ENCODE peak calls at places on chromosomes 5 and 9, in nine cellular contexts. F is AG04450, T is heart right ventricle, E is body of pancreas, I is thoracic aorta, V is brain microvascular endothelial cell, N is fibroblast of mammary gland, Y is lower leg skin, P is left lung. Q is an unnamed sample.

GRCh38 chr5:14706615-14707021 is 42.1 kb downstream of the OTULIN start:
- DNase-seq in P (no peak), N (peak; percentile 79), I (no peak), Y (no peak), E (no peak), V (peak; percentile 27), F (no peak), T (no peak), Q (no peak)

GRCh38 chr5:170302729-170303501 is 5.3 kb upstream of the LCP2 start:
- DNase-seq in P (peak; percentile 78), V (no peak), T (peak; percentile 62), I (no peak), N (no peak), Y (no peak), F (no peak), E (no peak), Q (no peak)

GRCh38 chr9:91178281-91179236 is 183.2 kb downstream of the AUH start:
- DNase-seq in P (no peak), T (no peak), Y (no peak), N (no peak), E (no peak), V (no peak), I (no peak), F (no peak), Q (no peak)

GRCh38 chr9:97575673-97576048 is 57.5 kb downstream of the TSTD2 start:
- DNase-seq in P (no peak), E (no peak), N (no peak), T (no peak), Y (no peak), F (no peak), V (no peak), I (no peak), Q (no peak)

GRCh38 chr9:37062331-37062730 is 28.3 kb upstream of the PAX5 start:
- DNase-seq in F (no peak), E (no peak), T (no peak), I (no peak), V (no peak), Y (no peak), N (no peak), P (no peak), Q (no peak)

GRCh38 chr5:148697177-148697820 is 43.0 kb upstream of the HTR4 start:
- DNase-seq in V (peak; percentile 22), F (peak; percentile 2), N (peak; percentile 65), I (peak; percentile 9), E (no peak), T (no peak), Y (no peak), P (no peak), Q (no peak)

GRCh38 chr9:74281674-74282073 is 215.5 kb upstream of the RORB start:
- DNase-seq in E (no peak), N (no peak), I (no peak), F (no peak), P (no peak), V (no peak), Y (no peak), T (no peak), Q (no peak)

GRCh38 chr5:162512935-162513575 is 445.5 kb downstream of the GABRG2 start:
- DNase-seq in T (no peak), N (no peak), P (no peak), I (no peak), V (no peak), E (no peak), Y (no peak), F (no peak), Q (no peak)

GRCh38 chr5:171863928-171864327 is 78.3 kb downstream of the SMIM23 start:
- DNase-seq in P (no peak), V (peak; percentile 89), F (peak; percentile 52), N (peak; percentile 88), E (no peak), Y (no peak), T (no peak), I (no peak), Q (peak; percentile 68)

GRCh38 chr5:139810341-139811075 is 14.9 kb downstream of the PSD2 start:
- DNase-seq in N (no peak), V (no peak), I (no peak), T (no peak), Y (no peak), E (no peak), F (no peak), P (no peak), Q (no peak)

GRCh38 chr5:124751031-124751430 is 4.6 kb upstream of the ZNF608 start:
- DNase-seq in Y (no peak), P (no peak), I (no peak), V (no peak), E (no peak), T (no peak), N (no peak), F (no peak), Q (no peak)

GRCh38 chr9:77038281-77039036 is 19.0 kb downstream of the FOXB2 start:
- DNase-seq in V (no peak), T (no peak), E (no peak), F (no peak), P (no peak), N (no peak), Y (no peak), I (no peak), Q (no peak)

GRCh38 chr5:158641016-158641415 is 458.7 kb downstream of the EBF1 start:
- DNase-seq in I (no peak), V (no peak), Y (no peak), F (no peak), N (peak; percentile 26), E (no peak), P (no peak), T (no peak), Q (no peak)

GRCh38 chr5:129172561-129172960 is 78.0 kb downstream of the ISOC1 start:
- DNase-seq in T (no peak), Y (no peak), P (no peak), N (peak; percentile 36), I (no peak), V (no peak), F (no peak), E (no peak), Q (no peak)

GRCh38 chr5:179417696-179418095 is 72.4 kb upstream of the ADAMTS2 start:
- DNase-seq in F (no peak), N (no peak), T (no peak), P (no peak), Y (no peak), I (no peak), E (no peak), V (no peak), Q (no peak)

GRCh38 chr5:23053846-23054245 is 200.7 kb upstream of the CDH12 start:
- DNase-seq in E (no peak), I (no peak), F (no peak), T (no peak), V (no peak), P (no peak), Y (no peak), N (no peak), Q (no peak)

GRCh38 chr5:174501461-174502069 is 222.8 kb upstream of the MSX2 start:
- DNase-seq in P (no peak), I (no peak), E (peak; percentile 32), V (no peak), F (no peak), N (peak; percentile 45), T (no peak), Y (no peak), Q (no peak)

GRCh38 chr9:77997611-77998349 is 33.8 kb downstream of the GNAQ start:
- DNase-seq in F (no peak), V (no peak), E (no peak), T (no peak), N (no peak), I (no peak), P (no peak), Y (peak; percentile 26), Q (no peak)

GRCh38 chr5:145833616-145834200 is 1.4 kb downstream of the PRELID2 start:
- DNase-seq in F (no peak), I (no peak), T (no peak), P (no peak), Y (no peak), E (no peak), N (no peak), V (no peak), Q (no peak)

GRCh38 chr5:145835839-145836222 is 689 bp upstream of the PRELID2 start:
- DNase-seq in V (no peak), T (no peak), E (no peak), F (no peak), P (no peak), N (no peak), I (no peak), Y (no peak), Q (no peak)

GRCh38 chr5:145838276-145838675 is 3.1 kb upstream of the PRELID2 start:
- DNase-seq in E (peak; percentile 81), T (no peak), F (no peak), V (no peak), N (no peak), P (no peak), Y (no peak), I (no peak), Q (no peak)

GRCh38 chr5:145834554-145834916 is 607 bp downstream of the PRELID2 start:
- DNase-seq in T (no peak), V (no peak), F (no peak), P (no peak), I (no peak), N (peak; percentile 36), Y (no peak), E (no peak), Q (no peak)

GRCh38 chr5:145834917-145835838 is at the start of gene PRELID2:
- DNase-seq in V (peak; percentile 84), F (peak; percentile 61), N (peak; percentile 85), P (peak; percentile 89), I (peak; percentile 56), E (peak; percentile 93), Y (peak; percentile 87), T (peak; percentile 91), Q (peak; percentile 60)
- TF ChIP-seq CTCF in V (no peak), F (no peak), N (no peak), P (no peak), I (no peak), E (no peak), Y (no peak), T (no peak), Q (no peak)

GRCh38 chr5:168917947-168918600 is 338.9 kb upstream of the PANK3 start:
- DNase-seq in P (no peak), N (no peak), E (no peak), V (no peak), I (no peak), Y (no peak), F (no peak), T (no peak), Q (no peak)
- H3K4me3 ChIP-seq in P (no peak overlapping the region), N (no peak overlapping the region), E (no peak overlapping the region), V (no peak overlapping the region), I (no peak overlapping the region), Y (no peak overlapping the region), F (no peak overlapping the region), T (no peak overlapping the region), Q (no peak overlapping the region)

GRCh38 chr5:44809215-44809955 is 638 bp downstream of the MRPS30 start:
- DNase-seq in E (peak; percentile 35), N (peak; percentile 75), V (peak; percentile 58), I (no peak), F (no peak), T (peak; percentile 19), P (peak; percentile 60), Y (peak; percentile 18), Q (peak; percentile 23)
- TF ChIP-seq CTCF in E (no peak), N (no peak), V (no peak), I (no peak), F (no peak), T (no peak), P (no peak), Y (no peak), Q (no peak)

DNA sequence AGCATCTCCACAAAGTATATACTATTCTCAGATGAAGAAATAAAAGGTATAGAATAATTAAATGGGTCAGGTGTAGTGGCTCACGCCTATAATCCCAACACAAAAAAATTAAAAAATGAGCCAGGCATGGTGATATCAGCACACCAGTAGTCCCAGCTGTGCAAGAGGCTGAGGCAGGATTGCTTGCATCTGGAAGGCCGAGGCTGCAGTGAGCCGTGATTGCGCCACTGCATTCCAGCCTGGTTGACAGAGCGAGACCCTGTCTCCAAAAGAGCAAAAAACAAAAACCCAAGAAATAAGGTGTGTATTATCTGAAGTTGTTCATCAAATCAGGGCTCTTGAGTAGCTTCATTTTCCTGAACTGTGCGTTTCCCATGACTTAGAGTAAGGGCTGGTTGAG is 83.2 kb upstream of the MYO10 start:
- DNase-seq in V (no peak), Y (no peak), I (no peak), F (no peak), E (no peak), P (no peak), T (no peak), N (peak; percentile 27), Q (no peak)
- H3K4me3 ChIP-seq in V (no peak overlapping the region), Y (no peak overlapping the region), I (no peak overlapping the region), F (no peak overlapping the region), E (no peak overlapping the region), P (no peak overlapping the region), T (no peak overlapping the region), N (no peak overlapping the region), Q (no peak overlapping the region)